ENCODE peak calls at places on chromosomes 7 and 10, in ten cellular contexts. H is ecto neural progenitor cell; W is NCI-H1105; A is activated CD8-positive, alpha-beta memory T cell treated with anti-CD3 and anti-CD28 coated beads for 4 hours; G is neural crest cell; Y is non-pigmented ciliary epithelial cell; P is activated T-cell treated with anti-CD3 and anti-CD28 coated beads, Interleukin-2, amount 50 U/mL, for 1 hour; I is naive thymus-derived CD8-positive, alpha-beta T cell; Q is T-helper 17 cell; M is cardiac muscle cell. L is an unnamed sample.

GRCh38 chr7:603152-603941 is 83.7 kb upstream of the PDGFA start:
- DNase-seq in G (no peak), A (no peak), M (no peak), P (no peak), I (no peak), Y (no peak), W (no peak), H (no peak), Q (no peak), L (no peak)

GRCh38 chr10:130477360-130477759 is 341.2 kb downstream of the GLRX3 start:
- DNase-seq in Y (no peak), Q (no peak), P (no peak), W (no peak), I (no peak), H (no peak), A (no peak), M (no peak), G (no peak), L (no peak)

GRCh38 chr7:122736183-122736582 is 33.5 kb upstream of the RNF148 start:
- DNase-seq in G (no peak), M (no peak), I (no peak), Y (no peak), P (no peak), A (no peak), W (no peak), Q (no peak), H (no peak), L (no peak)

GRCh38 chr7:2566890-2567662 is 8.3 kb downstream of the IQCE start:
- DNase-seq in G (no peak), H (peak), P (no peak), A (no peak), W (no peak), Q (no peak), M (peak), I (no peak), Y (no peak), L (peak)

GRCh38 chr10:17147884-17148494 is 18.4 kb upstream of the CUBN start:
- DNase-seq in P (no peak), Q (no peak), A (no peak), M (no peak), G (no peak), H (no peak), Y (no peak), W (no peak), I (no peak), L (no peak)

GRCh38 chr10:86128360-86128759 is 238.2 kb downstream of the GRID1 start:
- DNase-seq in Y (no peak), I (no peak), W (no peak), G (no peak), P (no peak), H (no peak), A (no peak), M (no peak), Q (no peak), L (no peak)

GRCh38 chr7:27192546-27193334 is 7.2 kb downstream of the HOXA13 start:
- DNase-seq in H (no peak), M (no peak), P (peak), Q (no peak), I (no peak), Y (no peak), W (no peak), A (no peak), G (no peak), L (no peak)

GRCh38 chr7:126574276-126574675 is 678.5 kb downstream of the GRM8 start:
- DNase-seq in I (no peak), P (no peak), A (no peak), W (no peak), Q (no peak), M (no peak), Y (peak), G (no peak), H (no peak), L (no peak)

L was measured in globus pallidus.